ENCODE peak calls at places on chromosomes 3 and 15, in four cellular contexts. One of them, this sample, is unnamed. For H3K4me1, the result is how much of the 10 kb centered on the place peaks cover.

GRCh38 chr15:58677426-58677825 is 72.1 kb downstream of the ADAM10 start:
- DNase-seq in mesendoderm: no peak
- DNase-seq in PC-3: no peak
- DNase-seq in PC-9: no peak
- DNase-seq in this sample: no peak

GRCh38 chr3:113405180-113405579 is 36.1 kb downstream of the CFAP44 start:
- DNase-seq in PC-3: peak
- DNase-seq in PC-9: no peak
- DNase-seq in mesendoderm: no peak
- DNase-seq in this sample: no peak

GRCh38 chr15:65184305-65184943 is 718 bp downstream of the CLPX start:
- DNase-seq in PC-9: peak
- DNase-seq in PC-3: peak
- DNase-seq in mesendoderm: peak
- DNase-seq in this sample: peak

GRCh38 chr15:92492556-92492955 is 98.9 kb downstream of the ST8SIA2 start:
- DNase-seq in PC-9: no peak
- DNase-seq in PC-3: no peak
- DNase-seq in mesendoderm: no peak
- DNase-seq in this sample: no peak

GRCh38 chr3:122921791-122922651 is 105.5 kb downstream of the SEMA5B start:
- DNase-seq in mesendoderm: peak
- DNase-seq in PC-9: no peak
- DNase-seq in PC-3: no peak
- DNase-seq in this sample: peak

GRCh38 chr3:196344663-196345062 is 6.5 kb upstream of the TM4SF19 start:
- DNase-seq in PC-9: no peak
- DNase-seq in PC-3: no peak
- DNase-seq in mesendoderm: no peak
- DNase-seq in this sample: no peak

GRCh38 chr15:35054380-35054779 is 30.7 kb downstream of the NANOGP8 start:
- DNase-seq in PC-9: no peak
- DNase-seq in PC-3: no peak
- DNase-seq in mesendoderm: no peak
- DNase-seq in this sample: no peak

GRCh38 chr3:172539273-172539672 is 16.0 kb upstream of the TNFSF10 start:
- DNase-seq in PC-3: no peak
- DNase-seq in mesendoderm: no peak
- DNase-seq in PC-9: no peak
- DNase-seq in this sample: no peak

GRCh38 chr3:197758512-197758911 is 8.8 kb downstream of the FYTTD1 start:
- DNase-seq in mesendoderm: no peak
- DNase-seq in PC-9: no peak
- DNase-seq in PC-3: no peak
- DNase-seq in this sample: no peak

GRCh38 chr3:197752107-197752506 is 2.4 kb downstream of the FYTTD1 start:
- DNase-seq in PC-3: no peak
- DNase-seq in PC-9: no peak
- DNase-seq in mesendoderm: no peak
- DNase-seq in this sample: no peak

GRCh38 chr3:197753263-197753662 is 3.6 kb downstream of the FYTTD1 start:
- DNase-seq in mesendoderm: peak
- DNase-seq in PC-3: peak
- DNase-seq in PC-9: no peak
- DNase-seq in this sample: no peak

GRCh38 chr3:197761784-197762183 is 12.1 kb downstream of the FYTTD1 start:
- DNase-seq in PC-9: no peak
- DNase-seq in mesendoderm: no peak
- DNase-seq in PC-3: no peak
- DNase-seq in this sample: no peak

DNA sequence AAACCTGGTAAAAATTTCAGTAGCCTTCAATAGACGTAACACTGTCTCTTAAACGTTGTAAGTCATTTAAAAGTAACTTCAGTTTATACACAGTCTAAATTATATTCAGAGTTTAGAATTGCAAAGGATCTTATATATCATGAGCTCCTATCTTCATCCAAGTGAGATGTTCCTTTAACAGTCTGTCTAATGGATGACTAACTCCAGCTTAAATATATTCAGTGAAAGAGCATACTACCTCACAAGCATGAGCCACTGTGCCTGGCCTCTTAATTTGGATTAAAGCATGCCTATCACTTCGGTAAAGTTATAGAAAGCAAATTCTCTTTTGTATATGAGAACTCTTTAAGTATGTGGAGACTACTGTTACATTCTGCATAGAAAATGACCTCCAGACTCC is 7.0 kb downstream of the FYTTD1 start:
- DNase-seq in mesendoderm: no peak
- DNase-seq in PC-9: no peak
- DNase-seq in PC-3: no peak
- DNase-seq in this sample: no peak
- H3K4me1 ChIP-seq in mesendoderm: under half
- H3K4me1 ChIP-seq in PC-9: under half
- H3K4me1 ChIP-seq in PC-3: under half
- H3K4me1 ChIP-seq in this sample: under half

DNA sequence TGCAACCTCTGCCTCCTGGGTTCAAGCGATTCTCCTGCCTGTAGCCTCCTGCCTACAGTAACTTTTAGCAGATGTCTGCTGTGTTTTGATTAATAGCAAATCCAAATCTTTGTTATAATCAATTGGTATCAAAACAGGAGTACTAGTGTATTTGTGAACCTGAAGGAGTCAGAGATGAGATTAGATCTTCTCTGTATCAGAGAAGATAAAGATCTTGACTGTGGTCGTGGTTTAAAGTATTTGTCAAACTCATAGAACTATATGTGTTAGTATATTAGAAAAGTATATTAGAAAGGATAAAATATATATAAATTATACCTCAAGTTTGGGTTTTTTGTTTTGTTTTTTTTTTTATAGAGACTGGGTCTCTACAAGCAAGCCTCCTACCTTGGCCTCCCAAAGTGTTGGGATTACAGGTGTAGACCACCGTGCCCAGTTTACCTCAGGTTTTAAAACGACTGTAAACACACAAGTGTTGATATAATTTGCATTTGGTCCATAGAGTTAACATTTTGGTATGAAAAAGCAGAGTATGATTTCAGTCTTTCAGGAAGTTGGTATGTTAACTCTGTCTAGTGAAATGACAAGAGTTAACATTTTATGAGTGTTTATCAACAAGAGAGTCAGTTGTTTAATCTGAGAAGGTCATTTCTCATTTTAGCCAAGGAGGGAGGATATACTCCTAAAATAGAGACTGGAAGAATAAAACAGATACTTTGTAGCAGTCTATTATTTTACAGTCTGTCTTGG is 18.3 kb downstream of the RTF1 start:
- DNase-seq in mesendoderm: no peak
- DNase-seq in PC-3: no peak
- DNase-seq in PC-9: no peak
- DNase-seq in this sample: no peak
- H3K4me1 ChIP-seq in mesendoderm: under half
- H3K4me1 ChIP-seq in PC-3: under half
- H3K4me1 ChIP-seq in PC-9: under half
- H3K4me1 ChIP-seq in this sample: under half

GRCh38 chr15:57440167-57440566 is 63.9 kb downstream of the CGNL1 start:
- DNase-seq in mesendoderm: peak
- DNase-seq in PC-9: no peak
- DNase-seq in PC-3: no peak
- DNase-seq in this sample: no peak

GRCh38 chr15:57438166-57438565 is 61.9 kb downstream of the CGNL1 start:
- DNase-seq in PC-9: no peak
- DNase-seq in mesendoderm: no peak
- DNase-seq in PC-3: no peak
- DNase-seq in this sample: no peak

GRCh38 chr15:57442371-57442770 is 66.1 kb downstream of the CGNL1 start:
- DNase-seq in PC-9: no peak
- DNase-seq in PC-3: no peak
- DNase-seq in mesendoderm: no peak
- DNase-seq in this sample: no peak

GRCh38 chr15:57439128-57440030 is 63.1 kb downstream of the CGNL1 start:
- DNase-seq in PC-9: no peak
- DNase-seq in PC-3: no peak
- DNase-seq in mesendoderm: no peak
- DNase-seq in this sample: no peak

DNA sequence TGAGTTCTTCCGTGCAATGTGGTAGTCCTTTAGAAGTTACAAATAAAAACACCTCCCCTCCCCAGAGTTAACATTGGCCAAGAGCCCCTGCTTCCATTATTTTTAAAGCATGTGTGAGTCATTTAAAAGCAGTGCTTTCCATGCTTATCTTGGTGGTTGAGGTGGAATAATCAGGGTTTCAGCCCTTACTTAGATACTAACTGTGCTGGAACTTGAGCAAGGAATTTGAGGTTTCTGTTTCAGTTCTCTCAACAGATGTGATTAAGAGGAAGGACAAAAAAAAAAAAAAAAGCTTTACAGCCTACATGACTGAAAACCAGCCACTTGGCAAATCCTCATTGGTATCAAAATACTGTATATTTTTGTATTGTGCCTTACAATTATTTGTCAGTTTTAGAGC is 64.5 kb downstream of the CGNL1 start:
- DNase-seq in mesendoderm: peak
- DNase-seq in PC-9: peak
- DNase-seq in PC-3: no peak
- DNase-seq in this sample: no peak
- H3K4me1 ChIP-seq in mesendoderm: under half
- H3K4me1 ChIP-seq in PC-9: under half
- H3K4me1 ChIP-seq in PC-3: under half
- H3K4me1 ChIP-seq in this sample: under half

GRCh38 chr3:16461463-16462245 is 51.8 kb downstream of the RFTN1 start:
- DNase-seq in PC-9: no peak
- DNase-seq in PC-3: no peak
- DNase-seq in mesendoderm: no peak
- DNase-seq in this sample: no peak
- H3K4me1 ChIP-seq in PC-9: under half
- H3K4me1 ChIP-seq in PC-3: under half
- H3K4me1 ChIP-seq in mesendoderm: under half
- H3K4me1 ChIP-seq in this sample: under half

DNA sequence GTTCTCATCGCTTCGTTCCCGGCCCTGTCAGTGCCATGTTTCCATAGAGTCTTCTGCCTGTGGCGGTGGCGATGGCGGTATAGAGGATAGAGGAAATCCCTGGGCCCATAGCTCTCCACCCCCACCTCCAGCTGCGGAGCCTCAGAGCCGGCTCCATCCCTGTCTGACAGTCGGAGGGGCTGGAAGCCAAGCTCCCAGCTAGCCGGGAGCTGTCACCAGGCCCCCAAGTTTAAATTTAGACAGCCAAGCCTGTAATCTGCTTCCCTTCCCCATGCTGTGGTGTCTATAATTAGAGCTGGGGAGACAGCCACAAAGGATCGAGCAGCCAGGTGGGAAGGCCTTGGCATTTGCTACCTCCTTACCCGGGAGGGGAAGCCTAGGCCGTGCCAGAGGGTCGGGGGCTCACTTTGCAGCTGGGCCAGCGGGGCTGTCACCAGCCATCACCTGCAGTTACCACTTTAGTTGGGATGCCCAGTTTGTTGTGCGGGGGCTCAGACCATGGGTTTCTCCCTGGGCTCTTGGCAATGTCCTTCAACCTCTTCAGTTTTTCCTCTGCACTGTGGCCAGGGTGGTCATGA is 56.3 kb upstream of the SEC13 start:
- DNase-seq in mesendoderm: no peak
- DNase-seq in PC-3: no peak
- DNase-seq in PC-9: no peak
- DNase-seq in this sample: no peak
- H3K4me1 ChIP-seq in mesendoderm: under half
- H3K4me1 ChIP-seq in PC-3: under half
- H3K4me1 ChIP-seq in PC-9: under half
- H3K4me1 ChIP-seq in this sample: under half

GRCh38 chr3:134371542-134372324 is 2.5 kb downstream of the AMOTL2 start:
- DNase-seq in PC-9: no peak
- DNase-seq in PC-3: no peak
- DNase-seq in mesendoderm: peak
- DNase-seq in this sample: no peak
- H3K4me1 ChIP-seq in PC-9: half or more
- H3K4me1 ChIP-seq in PC-3: under half
- H3K4me1 ChIP-seq in mesendoderm: under half
- H3K4me1 ChIP-seq in this sample: half or more

DNA sequence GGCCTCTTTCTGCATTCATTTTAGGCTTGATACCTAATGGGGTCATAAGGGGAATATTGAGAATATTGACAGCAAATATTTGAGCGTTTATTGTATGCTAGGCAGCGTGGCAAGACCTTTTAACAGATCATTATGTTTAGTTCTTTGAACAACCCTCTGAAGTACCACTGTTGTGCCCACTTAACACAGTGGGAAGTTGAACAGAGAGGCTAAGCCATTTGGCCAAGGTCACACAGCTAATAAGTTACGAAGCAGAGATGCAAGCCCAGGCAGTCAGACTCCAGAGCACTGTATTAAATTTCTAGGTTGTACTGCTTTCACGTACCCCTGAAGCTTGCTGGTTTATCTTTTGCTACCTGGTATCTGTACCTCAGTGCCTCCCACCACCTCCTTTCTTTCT is 1.1 kb downstream of the RAB7A start:
- DNase-seq in mesendoderm: no peak
- DNase-seq in PC-9: no peak
- DNase-seq in PC-3: no peak
- DNase-seq in this sample: no peak
- H3K4me1 ChIP-seq in mesendoderm: under half
- H3K4me1 ChIP-seq in PC-9: under half
- H3K4me1 ChIP-seq in PC-3: under half
- H3K4me1 ChIP-seq in this sample: under half

This sample was measured in A673.